ENCODE peak calls at places on chromosomes 3 and 15, in nine cellular contexts. H is AG08396; T is neuronal stem cell; K is HTR-8/SVneo; C is progenitor cell of endocrine pancreas; J is GM19239; E is stimulated activated naive CD4-positive, alpha-beta T cell; N is WERI-Rb-1; B is GM12878. Z is an unnamed sample.

GRCh38 chr3:127042634-127043033 is 59.7 kb downstream of the PLXNA1 start:
- DNase-seq in E (no peak), T (no peak), B (no peak), H (no peak), K (no peak), C (no peak), J (no peak), N (no peak), Z (no peak)

GRCh38 chr15:101522621-101523559 is 33.4 kb upstream of the PCSK6 start:
- DNase-seq in T (no peak), E (no peak), B (no peak), J (no peak), K (no peak), H (no peak), C (no peak), N (no peak), Z (no peak)

GRCh38 chr15:46091860-46092450 is 457.1 kb downstream of the SQOR start:
- DNase-seq in N (peak; percentile 71), T (peak; percentile 33), C (no peak), K (peak; percentile 11), E (no peak), J (no peak), B (no peak), H (peak; percentile 14), Z (no peak)

GRCh38 chr3:41711656-41712055 is 250.2 kb downstream of the ULK4 start:
- DNase-seq in N (no peak), C (no peak), B (peak; percentile 2), T (no peak), J (no peak), H (no peak), K (no peak), E (no peak), Z (no peak)

GRCh38 chr3:12870942-12871341 is 29.6 kb upstream of the RPL32 start:
- DNase-seq in N (no peak), J (no peak), B (no peak), E (no peak), H (peak; percentile 74), K (no peak), T (no peak), C (no peak), Z (no peak)

GRCh38 chr15:69474291-69474690 is 21.7 kb downstream of the RPLP1 start:
- DNase-seq in E (no peak), J (no peak), N (no peak), B (no peak), T (no peak), C (no peak), K (no peak), H (no peak), Z (no peak)

GRCh38 chr3:525415-525814 is 328.9 kb downstream of the CHL1 start:
- DNase-seq in B (no peak), T (no peak), H (no peak), N (no peak), C (no peak), E (no peak), J (no peak), K (no peak), Z (no peak)

GRCh38 chr15:80870366-80870765 is 91.2 kb downstream of the CEMIP start:
- DNase-seq in K (no peak), H (no peak), B (no peak), E (no peak), T (no peak), N (no peak), C (no peak), J (no peak), Z (no peak)

GRCh38 chr3:51295625-51296024 is 89.5 kb upstream of the MANF start:
- DNase-seq in B (peak; percentile 5), T (no peak), H (no peak), K (no peak), N (no peak), J (no peak), E (no peak), C (no peak), Z (peak; percentile 42)

GRCh38 chr15:99443768-99444446 is 121.9 kb upstream of the MEF2A start:
- DNase-seq in K (no peak), E (no peak), C (no peak), N (no peak), B (no peak), H (no peak), J (no peak), T (no peak), Z (no peak)

GRCh38 chr3:160691151-160691550 is 14.2 kb downstream of the ARL14 start:
- DNase-seq in T (no peak), N (no peak), H (no peak), B (no peak), K (no peak), C (no peak), J (no peak), E (no peak), Z (no peak)

GRCh38 chr15:51649659-51650521 is 27.3 kb upstream of the DMXL2 start:
- DNase-seq in B (peak; percentile 63), K (peak; percentile 44), C (peak; percentile 23), H (peak; percentile 52), E (peak; percentile 4), T (peak; percentile 56), N (peak; percentile 47), J (peak; percentile 36), Z (peak; percentile 71)

GRCh38 chr15:70266412-70267089 is 168.8 kb upstream of the TLE3 start:
- DNase-seq in C (no peak), E (no peak), K (no peak), T (no peak), B (no peak), N (no peak), J (no peak), H (no peak), Z (no peak)

GRCh38 chr3:183503738-183504137 is 51.8 kb downstream of the KLHL6 start:
- DNase-seq in T (no peak), N (no peak), J (no peak), K (no peak), E (no peak), C (no peak), H (no peak), B (no peak), Z (no peak)

GRCh38 chr15:69338535-69339213 is 40.0 kb downstream of the PAQR5 start:
- DNase-seq in H (no peak), J (no peak), C (no peak), E (no peak), B (no peak), T (no peak), K (no peak), N (no peak), Z (no peak)

GRCh38 chr3:190886945-190887344 is 24.5 kb upstream of the GMNC start:
- DNase-seq in N (no peak), K (no peak), C (no peak), B (no peak), J (no peak), H (no peak), T (no peak), E (no peak), Z (peak; percentile 17)

GRCh38 chr3:184748219-184749135 is 36.6 kb upstream of the MAGEF1 start:
- DNase-seq in J (no peak), E (no peak), N (peak; percentile 66), B (peak; percentile 44), T (no peak), K (no peak), H (no peak), C (no peak), Z (peak; percentile 53)

GRCh38 chr3:195714380-195715011 is 6.3 kb upstream of the MUC20 start:
- DNase-seq in H (no peak), B (no peak), J (no peak), T (no peak), N (peak; percentile 88), C (no peak), E (no peak), K (no peak), Z (no peak)

GRCh38 chr15:89400997-89401590 is 66.5 kb upstream of the POLG start:
- DNase-seq in E (no peak), K (no peak), H (no peak), C (no peak), N (no peak), T (no peak), B (no peak), J (no peak), Z (no peak)

GRCh38 chr3:10550705-10551104 is 45.3 kb upstream of the ATP2B2 start:
- DNase-seq in T (no peak), H (no peak), N (no peak), B (no peak), E (no peak), K (no peak), C (no peak), J (no peak), Z (no peak)

GRCh38 chr3:23811117-23811487 is 5.3 kb downstream of the UBE2E1 start:
- DNase-seq in E (no peak), N (peak; percentile 11), H (no peak), J (no peak), C (no peak), T (no peak), K (no peak), B (no peak), Z (peak; percentile 31)

Z was measured in GM13977.